ENCODE peak calls at places on chromosomes 16 and 17, in four cellular contexts. D, I, S and Z are unnamed samples. For H3K27me3, the result is how much of the 10 kb centered on the place peaks cover.

GRCh38 chr17:83128306-83129240 is 49.2 kb downstream of the METRNL start:
- DNase-seq in S (peak), I (peak), D (no peak), Z (no peak)

GRCh38 chr16:66189951-66190350 is 176.5 kb upstream of the CDH5 start:
- DNase-seq in I (no peak), D (no peak), S (no peak), Z (no peak)

GRCh38 chr17:53142890-53143289 is 679.8 kb upstream of the KIF2B start:
- DNase-seq in I (no peak), S (no peak), D (no peak), Z (no peak)

GRCh38 chr17:34656801-34657200 is 77.4 kb downstream of the TMEM132E start:
- DNase-seq in I (no peak), S (no peak), D (no peak), Z (no peak)

GRCh38 chr17:69466905-69467630 is 52.6 kb downstream of the MAP2K6 start:
- DNase-seq in S (no peak), I (no peak), D (no peak), Z (no peak)

GRCh38 chr17:27993723-27994310 is 48.7 kb upstream of the NLK start:
- DNase-seq in S (no peak), D (no peak), I (no peak), Z (no peak)

GRCh38 chr16:29784901-29785500 is 5.5 kb upstream of the KIF22 start:
- DNase-seq in S (peak), D (peak), I (peak), Z (peak)

GRCh38 chr17:38702166-38702899 is 2.7 kb upstream of the MLLT6 start:
- DNase-seq in I (peak), D (peak), S (peak), Z (peak)

GRCh38 chr16:27114006-27114405 is 47.3 kb downstream of the C16orf82 start:
- DNase-seq in D (no peak), S (no peak), I (no peak), Z (no peak)

GRCh38 chr17:69466451-69466850 is 52.0 kb downstream of the MAP2K6 start:
- DNase-seq in I (no peak), D (no peak), S (no peak), Z (no peak)

GRCh38 chr17:82022310-82022980 is at the start of gene CENPX:
- DNase-seq in S (no peak), I (peak), D (no peak), Z (no peak)

GRCh38 chr16:82368041-82368440 is 198.0 kb upstream of the MPHOSPH6 start:
- DNase-seq in D (no peak), I (no peak), S (no peak), Z (peak)

GRCh38 chr17:16282522-16282921 is 65.5 kb downstream of the PIGL start:
- DNase-seq in S (no peak), I (no peak), D (no peak), Z (no peak)

GRCh38 chr17:70521821-70522256 is 352.5 kb downstream of the KCNJ2 start:
- DNase-seq in D (peak), I (no peak), S (no peak), Z (peak)

GRCh38 chr17:82228842-82229685 is at the start of gene SLC16A3:
- DNase-seq in S (peak), I (peak), D (peak), Z (no peak)

GRCh38 chr17:80164185-80164584 is 5.6 kb upstream of the CARD14 start:
- DNase-seq in D (no peak), I (no peak), S (no peak), Z (no peak)

GRCh38 chr16:85383836-85384825 is 229.0 kb upstream of the GSE1 start:
- DNase-seq in D (peak), S (no peak), I (peak), Z (peak)
- TF ChIP-seq CTCF in D (no peak), S (no peak), I (no peak), Z (no peak)

GRCh38 chr17:65123757-65124675 is 13.2 kb upstream of the RGS9 start:
- DNase-seq in D (no peak), S (no peak), I (no peak), Z (no peak)
- H3K4me3 ChIP-seq in D (peak), S (peak), I (peak), Z (no peak)

GRCh38 chr16:56631832-56632159 is 663 bp upstream of the MT1M start:
- DNase-seq in S (no peak), D (no peak), I (no peak), Z (no peak)

GRCh38 chr16:56633535-56633934 is 1.1 kb downstream of the MT1M start:
- DNase-seq in I (no peak), S (no peak), D (no peak), Z (no peak)

GRCh38 chr16:56632848-56633365 is 448 bp downstream of the MT1M start:
- DNase-seq in S (no peak), I (no peak), D (no peak), Z (no peak)

GRCh38 chr16:56631197-56631596 is 1.3 kb upstream of the MT1M start:
- DNase-seq in D (no peak), I (no peak), S (no peak), Z (no peak)

GRCh38 chr16:56632160-56632847 is at the start of gene MT1M:
- DNase-seq in S (peak), I (no peak), D (peak), Z (peak)
- H3K27me3 ChIP-seq in S (under half), I (half or more), D (under half), Z (under half)

DNA sequence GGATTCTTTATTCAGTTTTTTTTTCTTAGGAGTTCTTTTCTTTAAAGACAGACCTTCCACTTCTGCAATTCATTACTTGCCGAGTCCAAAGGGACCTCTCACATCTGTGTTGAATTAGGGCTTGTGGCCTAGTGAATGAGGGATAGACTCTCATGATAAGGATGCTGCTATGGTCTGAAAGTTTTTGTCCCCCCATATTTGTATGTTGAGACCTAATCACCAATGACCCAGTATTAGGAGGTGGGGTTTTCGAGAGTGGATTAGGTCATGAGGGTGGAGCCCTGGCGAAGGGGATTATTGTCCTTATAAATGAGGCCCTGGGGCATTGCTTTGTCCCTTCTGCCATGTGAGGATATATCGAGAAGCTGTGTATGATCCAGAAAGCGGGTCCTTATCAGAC is 9.5 kb downstream of the KRT12 start:
- DNase-seq in I (no peak), D (no peak), S (no peak), Z (no peak)
- TF ChIP-seq CTCF in I (no peak), D (no peak), S (no peak), Z (no peak)

GRCh38 chr17:66960623-66961022 is 3.9 kb upstream of the CACNG4 start:
- DNase-seq in D (no peak), I (no peak), S (no peak), Z (no peak)

GRCh38 chr17:66964083-66964771 is at the start of gene CACNG4:
- DNase-seq in D (no peak), I (no peak), S (no peak), Z (no peak)

GRCh38 chr17:66964930-66965800 is 658 bp downstream of the CACNG4 start:
- DNase-seq in D (no peak), I (no peak), S (no peak), Z (peak)

GRCh38 chr17:66965801-66966528 is 1.5 kb downstream of the CACNG4 start:
- DNase-seq in I (no peak), S (no peak), D (no peak), Z (peak)

DNA sequence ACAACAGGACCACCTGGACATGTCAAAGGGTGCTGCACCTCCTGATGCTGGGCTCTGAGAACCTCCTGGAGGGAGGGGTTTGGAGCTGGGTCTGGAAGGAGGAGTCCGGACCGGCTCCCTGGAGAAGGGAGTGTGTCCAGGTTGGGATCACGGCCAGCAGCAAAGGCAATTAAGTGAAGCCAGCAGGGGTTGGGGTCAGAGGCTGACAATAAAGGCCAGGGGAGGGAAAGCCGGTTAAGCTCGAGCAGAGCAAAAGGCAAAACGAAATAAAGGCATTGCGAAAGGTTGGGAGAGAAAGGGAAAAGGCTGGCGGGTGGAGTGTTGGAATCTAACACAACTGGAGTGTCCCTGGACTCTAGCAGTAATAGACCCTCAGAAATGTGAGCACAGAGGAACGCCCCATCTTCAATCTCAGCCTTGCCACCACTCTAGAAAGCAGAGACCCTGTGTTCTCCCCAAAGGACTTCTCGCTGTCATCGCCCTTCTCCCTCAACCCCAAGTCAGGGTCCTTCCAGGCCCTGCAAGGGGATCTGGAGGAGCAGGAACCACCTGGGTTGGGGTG is 905 bp upstream of the CACNG4 start:
- DNase-seq in I (no peak), D (no peak), S (no peak), Z (no peak)
- H3K4me3 ChIP-seq in I (no peak), D (no peak), S (no peak), Z (no peak)

GRCh38 chr16:69909043-69909442 is 42.1 kb upstream of the CLEC18A start:
- DNase-seq in S (no peak), I (no peak), D (no peak), Z (no peak)

GRCh38 chr16:69903851-69904250 is 47.3 kb upstream of the CLEC18A start:
- DNase-seq in I (no peak), S (no peak), D (no peak), Z (no peak)

GRCh38 chr16:69906838-69907301 is 44.3 kb upstream of the CLEC18A start:
- DNase-seq in I (no peak), D (no peak), S (no peak), Z (no peak)

GRCh38 chr16:69905171-69905555 is 46.0 kb upstream of the CLEC18A start:
- DNase-seq in D (no peak), S (no peak), I (no peak), Z (no peak)

GRCh38 chr16:69904495-69905170 is 46.5 kb upstream of the CLEC18A start:
- DNase-seq in I (no peak), D (no peak), S (no peak), Z (no peak)
- H3K27me3 ChIP-seq in I (under half), D (under half), S (under half), Z (under half)

DNA sequence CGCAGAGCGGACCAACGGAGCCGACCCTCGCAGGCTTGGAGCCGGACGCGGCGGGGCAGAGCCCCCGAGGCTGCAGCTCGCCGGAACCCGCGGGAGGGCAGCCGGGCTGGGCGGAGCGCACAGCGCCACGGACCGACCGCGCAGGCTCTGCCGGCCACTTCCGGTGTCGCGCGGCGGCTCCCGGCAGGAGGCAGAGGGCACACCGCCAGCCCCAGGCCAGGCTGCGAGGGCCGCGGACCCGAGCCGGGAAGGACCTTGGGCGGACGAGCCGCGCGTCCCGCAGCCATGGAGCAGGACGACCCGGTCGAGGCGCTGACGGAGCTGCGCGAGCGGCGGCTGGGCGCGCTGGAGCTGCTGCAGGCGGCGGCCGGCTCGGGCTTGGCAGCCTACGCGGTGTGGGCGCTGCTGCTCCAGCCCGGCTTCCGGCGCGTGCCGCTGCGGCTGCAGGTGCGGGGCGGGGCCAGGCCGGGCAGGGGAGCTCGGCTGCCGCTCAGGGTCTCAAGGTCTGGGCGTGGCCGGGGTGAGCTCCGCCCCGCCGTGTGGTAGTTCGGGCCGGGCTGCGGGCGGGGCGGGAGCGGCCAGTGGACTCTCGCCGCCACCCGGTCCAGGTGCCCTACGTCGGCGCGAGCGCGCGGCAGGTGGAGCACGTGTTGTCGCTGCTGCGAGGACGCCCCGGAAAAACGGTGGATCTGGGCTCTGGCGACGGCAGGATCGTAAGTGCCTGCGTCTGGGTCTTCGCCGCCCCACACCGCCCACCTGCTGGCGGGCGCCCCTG is at the start of gene ANTKMT:
- DNase-seq in S (peak), D (peak), I (peak), Z (peak)
- TF ChIP-seq CTCF in S (no peak), D (no peak), I (peak), Z (no peak)